ENCODE peak calls at places on chromosomes 3 and 15, in five cellular contexts. H is testis; B is IMR-90; X is CD8-positive, alpha-beta T cell; J is brain microvascular endothelial cell. A is an unnamed sample.
A peak's percentile ranks its signal among the peaks of the same experiment; 100 is the strongest.

GRCh38 chr15:61621146-61621545 is 392.0 kb upstream of the RORA start:
- DNase-seq in H (peak; percentile 63), B (no peak), X (no peak), J (no peak), A (peak; percentile 32)

GRCh38 chr15:88300018-88300549 is 43.5 kb upstream of the NTRK3 start:
- DNase-seq in H (no peak), B (no peak), X (no peak), J (no peak), A (peak; percentile 13)

GRCh38 chr3:100563228-100563627 is 46.2 kb upstream of the ADGRG7 start:
- DNase-seq in H (no peak), B (no peak), X (no peak), J (no peak), A (no peak)

GRCh38 chr15:37981781-37982180 is 47.3 kb downstream of the TMCO5A start:
- DNase-seq in H (no peak), B (peak; percentile 55), X (no peak), J (peak; percentile 48), A (no peak)

GRCh38 chr15:85312486-85312885 is 67.9 kb upstream of the AKAP13 start:
- DNase-seq in H (no peak), B (peak; percentile 85), X (no peak), J (peak; percentile 86), A (no peak)

GRCh38 chr15:25362545-25362944 is 76.3 kb downstream of the UBE3A start:
- DNase-seq in H (no peak), B (no peak), X (no peak), J (no peak), A (no peak)

GRCh38 chr15:30953731-30954378 is 37.6 kb downstream of the MTMR10 start:
- DNase-seq in H (no peak), B (peak; percentile 96), X (no peak), J (peak; percentile 90), A (peak; percentile 20)

GRCh38 chr15:83422090-83422489 is 25.1 kb upstream of the SH3GL3 start:
- DNase-seq in H (no peak), B (no peak), X (no peak), J (no peak), A (no peak)

GRCh38 chr3:146326875-146327543 is 76.1 kb upstream of the PLSCR4 start:
- DNase-seq in H (peak; percentile 68), B (peak; percentile 82), X (no peak), J (peak; percentile 60), A (peak; percentile 8)

GRCh38 chr15:39359736-39360135 is 221.1 kb upstream of the THBS1 start:
- DNase-seq in H (no peak), B (no peak), X (no peak), J (no peak), A (no peak)

GRCh38 chr15:70741677-70742293 is 21.6 kb downstream of the UACA start:
- DNase-seq in H (no peak), B (peak; percentile 65), X (no peak), J (no peak), A (no peak)

GRCh38 chr15:44029940-44030568 is 165.0 kb downstream of the FRMD5 start:
- DNase-seq in H (no peak), B (peak; percentile 60), X (no peak), J (no peak), A (no peak)

GRCh38 chr3:193798097-193798496 is 205.1 kb downstream of the OPA1 start:
- DNase-seq in H (no peak), B (no peak), X (no peak), J (no peak), A (no peak)

GRCh38 chr3:72976182-72976825 is 20.3 kb upstream of the PPP4R2 start:
- DNase-seq in H (no peak), B (peak; percentile 48), X (no peak), J (no peak), A (no peak)

GRCh38 chr3:190252080-190252479 is 70.2 kb downstream of the CLDN1 start:
- DNase-seq in H (no peak), B (peak; percentile 89), X (no peak), J (no peak), A (no peak)

GRCh38 chr3:104396974-104397669 is 969.6 kb upstream of the ALCAM start:
- DNase-seq in H (no peak), B (peak; percentile 3), X (no peak), J (no peak), A (no peak)

GRCh38 chr3:181728470-181728869 is 16.7 kb downstream of the SOX2 start:
- DNase-seq in H (no peak), B (no peak), X (no peak), J (no peak), A (no peak)

GRCh38 chr3:51319271-51319670 is 65.8 kb upstream of the MANF start:
- DNase-seq in H (no peak), B (peak; percentile 16), X (no peak), J (no peak), A (no peak)

GRCh38 chr3:190038050-190038631 is 82.6 kb downstream of the P3H2 start:
- DNase-seq in H (no peak), B (peak; percentile 88), X (no peak), J (peak; percentile 74), A (no peak)

GRCh38 chr3:18401298-18401961 is 23.7 kb downstream of the SATB1 start:
- DNase-seq in H (no peak), B (no peak), X (no peak), J (no peak), A (no peak)

GRCh38 chr15:70799667-70800450 is 36.5 kb upstream of the UACA start:
- DNase-seq in H (peak; percentile 37), B (peak; percentile 99), X (no peak), J (peak; percentile 94), A (no peak)

GRCh38 chr3:132020058-132020457 is 14.8 kb downstream of the CPNE4 start:
- DNase-seq in H (no peak), B (no peak), X (no peak), J (no peak), A (peak; percentile 30)

GRCh38 chr15:45790325-45790943 is 155.6 kb downstream of the SQOR start:
- DNase-seq in H (peak; percentile 64), B (peak; percentile 7), X (no peak), J (peak; percentile 28), A (peak; percentile 53)

GRCh38 chr15:32908135-32908801 is 190.5 kb downstream of the GREM1 start:
- DNase-seq in H (no peak), B (peak; percentile 87), X (no peak), J (peak; percentile 78), A (no peak)

GRCh38 chr3:179652467-179653105 is at the start of gene USP13:
- DNase-seq in H (peak; percentile 69), B (peak; percentile 83), X (peak; percentile 53), J (peak; percentile 73), A (peak; percentile 94)

GRCh38 chr3:131353016-131353877 is 28.3 kb upstream of the NUDT16 start:
- DNase-seq in H (no peak), B (no peak), X (no peak), J (no peak), A (no peak)

GRCh38 chr3:66144792-66145733 is 75.7 kb upstream of the SLC25A26 start:
- DNase-seq in H (no peak), B (peak; percentile 61), X (no peak), J (peak; percentile 44), A (no peak)

GRCh38 chr3:187852842-187853727 is 107.8 kb upstream of the BCL6 start:
- DNase-seq in H (no peak), B (peak; percentile 34), X (no peak), J (no peak), A (no peak)

GRCh38 chr3:56976666-56977560 is 83.6 kb upstream of the SPATA12 start:
- DNase-seq in H (peak; percentile 86), B (peak; percentile 67), X (no peak), J (peak; percentile 18), A (no peak)

GRCh38 chr15:69794643-69795461 is 302.9 kb downstream of the TLE3 start:
- DNase-seq in H (peak; percentile 64), B (peak; percentile 47), X (no peak), J (peak; percentile 39), A (peak; percentile 57)

GRCh38 chr15:38930851-38931572 is 366.4 kb upstream of the RASGRP1 start:
- DNase-seq in H (no peak), B (peak; percentile 58), X (no peak), J (no peak), A (no peak)

GRCh38 chr3:158098834-158099424 is 7.3 kb downstream of the SHOX2 start:
- DNase-seq in H (no peak), B (no peak), X (no peak), J (no peak), A (peak; percentile 34)
- H3K27me3 ChIP-seq in H (peaks cover under 1% of the 10 kb centered on the region), B (peaks cover 75% of the 10 kb centered on the region), X (peaks cover 92% of the 10 kb centered on the region), J (peaks cover 93% of the 10 kb centered on the region), A (peaks cover 96% of the 10 kb centered on the region)

DNA sequence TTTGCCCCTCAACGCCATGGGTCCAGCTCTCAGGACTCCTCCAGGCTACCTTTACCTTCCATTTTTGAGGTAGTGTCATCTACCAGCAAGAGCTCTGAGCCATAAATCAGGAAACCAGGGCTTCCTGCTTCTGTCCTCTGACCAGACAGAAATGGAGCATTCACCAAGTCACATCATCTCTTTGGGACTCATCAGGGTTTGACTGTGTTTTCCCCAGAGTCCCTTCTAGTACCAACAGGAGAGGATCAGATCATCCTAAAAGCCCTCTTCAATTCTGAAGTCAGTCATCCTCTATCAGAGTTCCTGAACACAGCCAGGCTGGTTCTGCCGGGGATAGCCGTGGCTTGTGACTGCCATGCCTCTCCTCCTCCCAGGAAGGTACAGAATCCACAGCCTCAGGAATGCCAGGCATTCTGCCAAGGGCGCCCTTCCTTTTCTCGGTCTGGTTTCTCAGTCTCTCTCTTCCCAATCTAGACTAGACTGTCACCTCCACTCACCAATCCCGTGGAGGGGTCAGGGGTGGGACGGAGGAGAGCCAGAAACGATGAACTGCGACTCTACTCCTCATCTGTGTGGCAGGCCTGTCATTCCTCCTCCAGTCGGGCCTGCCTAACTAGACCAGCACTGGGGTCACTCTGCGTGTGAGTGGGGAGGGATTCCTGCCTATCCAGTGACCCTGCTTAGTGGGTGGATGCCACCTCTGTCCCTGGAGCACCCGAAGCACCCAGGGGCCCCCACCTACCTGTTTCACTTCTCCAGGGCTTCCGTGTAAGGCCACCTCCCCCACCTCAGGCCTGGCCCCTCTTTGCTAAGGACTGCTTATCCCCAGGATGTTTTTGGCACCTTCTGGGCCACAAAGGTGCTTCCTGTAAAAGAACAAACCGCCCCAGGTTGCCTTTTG is 30.9 kb downstream of the CCNL1 start:
- DNase-seq in H (peak; percentile 48), B (peak; percentile 30), X (peak; percentile 52), J (peak; percentile 57), A (no peak)
- H3K4me3 ChIP-seq in H (no peak overlapping the region), B (no peak overlapping the region), X (no peak overlapping the region), J (no peak overlapping the region), A (no peak overlapping the region)

DNA sequence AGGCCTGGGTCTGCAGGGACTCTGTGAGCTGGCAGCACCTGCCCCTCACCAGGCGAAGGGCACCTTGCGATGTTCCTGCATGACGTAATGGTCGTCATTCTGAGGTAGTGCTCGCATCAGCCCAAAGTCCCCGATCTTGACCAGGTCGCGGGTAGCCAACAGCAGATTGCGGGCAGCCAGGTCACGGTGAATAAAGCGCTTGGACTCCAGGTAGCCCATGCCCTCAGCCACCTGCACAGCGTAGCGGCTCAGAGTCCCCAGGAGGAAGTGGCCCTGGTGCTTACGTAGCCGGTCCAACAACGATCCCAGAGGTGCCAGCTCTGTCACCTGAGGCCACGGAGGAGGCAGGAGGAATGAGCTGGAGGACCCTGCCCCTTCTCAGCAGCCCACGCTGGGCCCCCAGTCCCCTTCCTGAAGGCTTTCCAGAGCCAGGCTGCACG is 26.3 kb downstream of the TNK2 start:
- DNase-seq in H (no peak), B (no peak), X (no peak), J (no peak), A (no peak)
- H3K36me3 ChIP-seq in H (no peaks in the 10 kb centered on the region), B (peaks cover 46% of the 10 kb centered on the region), X (peaks cover 31% of the 10 kb centered on the region), J (peaks cover 11% of the 10 kb centered on the region), A (peaks cover 19% of the 10 kb centered on the region)

DNA sequence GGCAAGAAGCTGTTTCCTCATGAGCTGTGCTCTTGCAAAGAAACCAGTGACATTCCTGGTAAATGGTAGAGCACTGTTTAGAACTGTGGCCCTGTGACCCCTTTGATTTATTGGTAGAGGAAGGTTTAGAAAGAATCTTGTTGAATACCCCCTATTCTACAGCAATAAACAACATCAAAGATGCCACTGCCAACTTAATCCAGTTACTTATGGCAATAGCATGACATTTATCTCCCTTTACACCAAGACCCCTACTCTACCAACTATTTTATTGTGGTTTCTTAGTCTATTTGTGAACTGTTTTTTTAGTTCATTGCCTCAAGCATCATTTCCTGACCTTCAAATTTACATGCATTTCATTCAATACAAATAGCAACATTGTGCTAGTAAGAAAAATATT is 288.6 kb downstream of the EPHA3 start:
- DNase-seq in H (no peak), B (no peak), X (no peak), J (no peak), A (no peak)
- H3K27me3 ChIP-seq in H (no peaks in the 10 kb centered on the region), B (no peaks in the 10 kb centered on the region), X (no peaks in the 10 kb centered on the region), J (no peaks in the 10 kb centered on the region), A (no peaks in the 10 kb centered on the region)